ENCODE peak calls at places on chromosomes 3 and 15, in ten cellular contexts. A is NCI-H2081; D is AG10803; Q is Jurkat, Clone E6-1; L is stimulated activated CD8-positive, alpha-beta memory T cell treated with anti-CD3 and anti-CD28 coated beads, Interleukin-12 subunit alpha, Interleukin-12 subunit beta, amount 100 ng/mL, for 1 hour; Y is effector memory CD8-positive, alpha-beta T cell; G is NCI-H774; U is PC-3; N is cardiac muscle cell; R is mucosa of descending colon. H is an unnamed sample.
A peak's percentile ranks its signal among the peaks of the same experiment; 100 is the strongest.

GRCh38 chr15:62920569-62921502 is 121.7 kb upstream of the TPM1 start:
- DNase-seq in A (no peak), D (peak; percentile 83), Q (no peak), L (no peak), Y (no peak), G (no peak), U (no peak), N (peak; percentile 89), R (no peak), H (peak; percentile 73)

GRCh38 chr3:43319364-43319763 is 33.0 kb downstream of the SNRK start:
- DNase-seq in A (no peak), D (peak; percentile 31), Q (no peak), L (no peak), Y (no peak), G (no peak), U (no peak), N (peak; percentile 5), R (no peak), H (peak; percentile 30)

GRCh38 chr3:197541756-197542539 is 13.8 kb downstream of the BDH1 start:
- DNase-seq in A (peak; percentile 28), D (peak; percentile 72), Q (no peak), L (no peak), Y (no peak), G (no peak), U (no peak), N (peak; percentile 91), R (no peak), H (peak; percentile 79)

GRCh38 chr3:194561306-194561974 is 71.8 kb downstream of the TMEM44 start:
- DNase-seq in A (no peak), D (peak; percentile 60), Q (no peak), L (no peak), Y (no peak), G (no peak), U (peak; percentile 67), N (peak; percentile 77), R (no peak), H (no peak)

GRCh38 chr3:125281411-125281810 is 68.9 kb upstream of the SLC12A8 start:
- DNase-seq in A (no peak), D (peak; percentile 12), Q (no peak), L (no peak), Y (no peak), G (no peak), U (no peak), N (peak; percentile 51), R (no peak), H (no peak)

GRCh38 chr3:127679534-127680145 is 6.9 kb downstream of the ABTB1 start:
- DNase-seq in A (no peak), D (no peak), Q (no peak), L (no peak), Y (no peak), G (no peak), U (no peak), N (no peak), R (peak; percentile 20), H (no peak)

GRCh38 chr15:38373016-38373415 is 80.9 kb upstream of the FAM98B start:
- DNase-seq in A (no peak), D (no peak), Q (no peak), L (no peak), Y (no peak), G (no peak), U (peak; percentile 23), N (no peak), R (no peak), H (no peak)

GRCh38 chr3:115022835-115023398 is 124.2 kb downstream of the ZBTB20 start:
- DNase-seq in A (no peak), D (no peak), Q (no peak), L (no peak), Y (no peak), G (no peak), U (peak; percentile 29), N (no peak), R (no peak), H (no peak)

GRCh38 chr3:153260681-153261080 is 98.7 kb downstream of the RAP2B start:
- DNase-seq in A (no peak), D (no peak), Q (no peak), L (no peak), Y (no peak), G (no peak), U (peak; percentile 30), N (no peak), R (no peak), H (no peak)

GRCh38 chr3:97647441-97647840 is 117.1 kb upstream of the ARL6 start:
- DNase-seq in A (peak; percentile 67), D (no peak), Q (no peak), L (no peak), Y (no peak), G (no peak), U (no peak), N (no peak), R (no peak), H (no peak)

GRCh38 chr15:62464705-62465104 is 299.6 kb upstream of the C2CD4B start:
- DNase-seq in A (no peak), D (peak; percentile 84), Q (no peak), L (no peak), Y (no peak), G (no peak), U (no peak), N (peak; percentile 61), R (no peak), H (no peak)

H was measured in myocyte.